ENCODE peak calls at places on chromosomes 6 and 20, in four cellular contexts. A, E, G and W are unnamed samples.

GRCh38 chr6:141657812-141658211 is 474.9 kb upstream of the GJE1 start:
- DNase-seq in A (no peak), E (no peak), G (no peak), W (no peak)

GRCh38 chr6:116220172-116220571 is 33.7 kb downstream of the TSPYL4 start:
- DNase-seq in A (peak), E (no peak), G (peak), W (no peak)

GRCh38 chr6:129719692-129720091 is 9.7 kb upstream of the ARHGAP18 start:
- DNase-seq in A (no peak), E (no peak), G (no peak), W (no peak)

GRCh38 chr6:27770724-27771123 is 141.5 kb downstream of the OR2B2 start:
- DNase-seq in A (no peak), E (no peak), G (no peak), W (no peak)

GRCh38 chr6:158789115-158789917 is 29.9 kb downstream of the EZR start:
- DNase-seq in A (no peak), E (no peak), G (no peak), W (no peak)

GRCh38 chr20:39986231-39986904 is 702.7 kb downstream of the MAFB start:
- DNase-seq in A (peak), E (peak), G (peak), W (peak)

GRCh38 chr6:37514377-37514776 is 14.7 kb upstream of the CCDC167 start:
- DNase-seq in A (peak), E (no peak), G (peak), W (peak)

GRCh38 chr6:125156496-125156895 is 2.9 kb downstream of the TPD52L1 start:
- DNase-seq in A (no peak), E (no peak), G (no peak), W (no peak)

GRCh38 chr20:57808266-57808866 is 98.6 kb upstream of the PMEPA1 start:
- DNase-seq in A (no peak), E (no peak), G (no peak), W (no peak)

GRCh38 chr6:37565267-37566208 is 65.8 kb upstream of the CCDC167 start:
- DNase-seq in A (no peak), E (no peak), G (no peak), W (no peak)

GRCh38 chr6:56223995-56224394 is 23.4 kb downstream of the COL21A1 start:
- DNase-seq in A (peak), E (no peak), G (peak), W (peak)

GRCh38 chr6:2765896-2766766 is 938 bp downstream of the WRNIP1 start:
- DNase-seq in A (peak), E (no peak), G (no peak), W (peak)

GRCh38 chr6:134082191-134082590 is 29.8 kb upstream of the SLC2A12 start:
- DNase-seq in A (no peak), E (no peak), G (no peak), W (no peak)

GRCh38 chr20:49976542-49976941 is 6.2 kb upstream of the SNAI1 start:
- DNase-seq in A (no peak), E (no peak), G (peak), W (peak)

GRCh38 chr6:106080106-106081095 is 5.7 kb upstream of the PRDM1 start:
- DNase-seq in A (no peak), E (no peak), G (no peak), W (no peak)

GRCh38 chr20:19588731-19589130 is 169.3 kb upstream of the RIN2 start:
- DNase-seq in A (no peak), E (peak), G (no peak), W (no peak)

GRCh38 chr20:23362392-23363256 is 642 bp downstream of the GZF1 start:
- DNase-seq in A (peak), E (peak), G (no peak), W (peak)

GRCh38 chr20:23363257-23363649 is 1.3 kb downstream of the GZF1 start:
- DNase-seq in A (no peak), E (no peak), G (no peak), W (no peak)

GRCh38 chr20:23358923-23359572 is 2.9 kb upstream of the GZF1 start:
- DNase-seq in A (no peak), E (no peak), G (no peak), W (no peak)

GRCh38 chr20:23361108-23361650 is 803 bp upstream of the GZF1 start:
- DNase-seq in A (no peak), E (peak), G (peak), W (peak)

GRCh38 chr20:23361651-23362391 is at the start of gene GZF1:
- DNase-seq in A (peak), E (peak), G (peak), W (peak)
- TF ChIP-seq CTCF in A (no peak), E (peak), G (no peak), W (no peak)

GRCh38 chr6:21227486-21227885 is 366.1 kb upstream of the SOX4 start:
- DNase-seq in A (peak), E (no peak), G (peak), W (peak)
- TF ChIP-seq CTCF in A (no peak), E (no peak), G (peak), W (peak)

GRCh38 chr6:165585060-165585459 is 78.0 kb downstream of the PDE10A start:
- DNase-seq in A (peak), E (no peak), G (peak), W (no peak)
- TF ChIP-seq CTCF in A (no peak), E (no peak), G (no peak), W (no peak)

GRCh38 chr20:55004044-55004443 is 528.7 kb downstream of the DOK5 start:
- DNase-seq in A (no peak), E (no peak), G (no peak), W (peak)
- TF ChIP-seq CTCF in A (no peak), E (no peak), G (no peak), W (peak)

GRCh38 chr6:39003072-39003471 is 45.5 kb upstream of the GLP1R start:
- DNase-seq in A (no peak), E (no peak), G (no peak), W (peak)
- TF ChIP-seq CTCF in A (no peak), E (no peak), G (peak), W (peak)

GRCh38 chr6:136586295-136586694 is 36.1 kb upstream of the MAP7 start:
- DNase-seq in A (peak), E (no peak), G (peak), W (peak)

GRCh38 chr6:136579800-136580199 is 29.6 kb upstream of the MAP7 start:
- DNase-seq in A (no peak), E (no peak), G (peak), W (no peak)

GRCh38 chr6:136587527-136587926 is 37.3 kb upstream of the MAP7 start:
- DNase-seq in A (no peak), E (no peak), G (peak), W (no peak)

DNA sequence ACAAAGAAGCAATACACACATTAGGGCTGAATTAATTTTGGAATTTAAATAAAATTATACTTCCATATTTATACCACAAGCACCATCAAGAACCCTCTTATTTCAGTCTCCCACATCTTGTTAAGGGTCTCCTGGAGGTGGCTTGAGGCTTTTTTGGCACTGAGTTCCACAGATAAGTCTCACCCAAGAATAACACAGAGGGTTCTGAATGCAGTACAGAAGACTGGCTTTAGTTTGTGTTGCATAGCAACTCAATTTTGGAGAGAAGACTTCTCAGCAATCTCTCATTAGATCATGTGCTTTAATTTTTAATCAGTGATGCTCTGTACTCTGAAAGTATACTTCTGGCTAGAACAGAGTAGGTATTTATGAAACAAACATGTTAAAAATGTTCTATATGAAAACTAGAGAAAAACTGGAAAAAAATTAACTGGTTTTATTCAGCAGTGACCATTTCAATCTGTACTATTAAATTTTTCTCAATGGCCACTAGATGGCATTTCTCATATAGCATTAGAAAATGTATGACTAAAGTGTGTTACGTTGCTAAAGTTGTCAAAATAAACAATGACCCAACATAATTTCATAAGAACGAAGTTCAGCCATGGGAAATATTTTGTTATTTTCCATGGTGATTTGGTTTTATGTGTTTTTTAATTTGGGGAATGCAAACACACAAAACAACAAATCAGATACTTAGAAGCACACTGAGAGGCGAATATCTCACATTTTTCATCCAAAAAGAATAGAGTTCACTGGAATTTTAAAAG is 32.7 kb upstream of the MAP7 start:
- DNase-seq in A (peak), E (no peak), G (peak), W (peak)
- TF ChIP-seq CTCF in A (peak), E (peak), G (peak), W (peak)

GRCh38 chr20:591941-592340 is 18.2 kb downstream of the TCF15 start:
- DNase-seq in A (no peak), E (no peak), G (no peak), W (no peak)
- TF ChIP-seq CTCF in A (no peak), E (no peak), G (no peak), W (no peak)

GRCh38 chr6:110618591-110619267 is 142.3 kb upstream of the SLC22A16 start:
- DNase-seq in A (peak), E (no peak), G (peak), W (peak)
- TF ChIP-seq CTCF in A (peak), E (peak), G (peak), W (peak)

DNA sequence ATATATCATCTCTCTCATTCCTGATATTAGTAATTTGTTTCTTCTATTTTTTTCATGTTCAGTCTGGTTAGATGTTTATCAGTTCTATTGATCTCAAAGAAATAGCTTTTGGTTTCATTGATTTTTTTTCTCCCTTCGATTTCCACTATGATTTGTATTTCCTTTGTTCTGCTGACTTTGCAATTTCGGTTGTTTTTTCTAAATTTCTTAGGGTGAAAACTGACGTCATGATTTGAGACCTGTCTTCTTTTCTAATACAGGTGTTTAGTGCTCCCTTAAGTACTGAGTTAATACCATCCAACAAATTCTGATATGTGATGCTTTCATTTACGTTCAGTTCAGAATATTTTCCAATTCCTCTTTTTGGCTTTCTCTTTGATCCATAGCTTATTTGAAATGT is 25.2 kb downstream of the STX7 start:
- DNase-seq in A (no peak), E (no peak), G (no peak), W (no peak)
- TF ChIP-seq CTCF in A (no peak), E (no peak), G (no peak), W (no peak)

GRCh38 chr6:113137411-113137810 is 719.7 kb upstream of the MARCKS start:
- DNase-seq in A (peak), E (peak), G (peak), W (no peak)
- TF ChIP-seq CTCF in A (no peak), E (no peak), G (no peak), W (no peak)